ENCODE peak calls at places on chromosomes 2 and 18, in seven cellular contexts. L is gastrocnemius medialis, O is H1, B is A549, M is K562, J is ovary, Q is sigmoid colon. H is an unnamed sample.

GRCh38 chr2:48548871-48549270 is 18.9 kb downstream of the STON1 start:
- DNase-seq in B (no peak), Q (no peak), J (no peak), L (no peak), M (no peak), O (no peak), H (no peak)

GRCh38 chr2:54704688-54705605 is 18.5 kb upstream of the EML6 start:
- DNase-seq in L (no peak), O (no peak), M (no peak), J (no peak), Q (no peak), B (peak), H (no peak)

GRCh38 chr2:20190862-20191713 is 33.8 kb downstream of the SDC1 start:
- DNase-seq in J (no peak), O (peak), Q (no peak), L (no peak), M (no peak), B (peak), H (no peak)

GRCh38 chr2:193695367-193695766 is 1500.6 kb upstream of the TMEFF2 start:
- DNase-seq in B (no peak), J (no peak), O (no peak), Q (no peak), M (no peak), L (no peak), H (no peak)

GRCh38 chr18:38695559-38696270 is 1130.1 kb upstream of the CELF4 start:
- DNase-seq in O (no peak), Q (no peak), L (no peak), J (no peak), M (no peak), B (no peak), H (no peak)

GRCh38 chr2:143357956-143358355 is 228.7 kb downstream of the ARHGAP15 start:
- DNase-seq in J (no peak), B (no peak), M (no peak), L (peak), Q (no peak), O (no peak), H (peak)

GRCh38 chr2:185618630-185619029 is 120.0 kb upstream of the FSIP2 start:
- DNase-seq in O (no peak), J (no peak), B (no peak), M (no peak), L (no peak), Q (no peak), H (no peak)

GRCh38 chr2:60581461-60582282 is 28.2 kb upstream of the BCL11A start:
- DNase-seq in B (peak), L (peak), M (peak), O (peak), Q (peak), J (peak), H (peak)

GRCh38 chr18:64037812-64038414 is 68.0 kb downstream of the SERPINB8 start:
- DNase-seq in O (no peak), B (peak), J (no peak), Q (no peak), M (peak), L (no peak), H (no peak)

GRCh38 chr2:120520929-120521912 is 175.3 kb downstream of the INHBB start:
- DNase-seq in J (no peak), M (peak), L (peak), O (peak), Q (no peak), B (peak), H (peak)

GRCh38 chr2:95062716-95063400 is 37.4 kb downstream of the MAL start:
- DNase-seq in L (no peak), O (no peak), J (no peak), B (no peak), Q (peak), M (no peak), H (no peak)

DNA sequence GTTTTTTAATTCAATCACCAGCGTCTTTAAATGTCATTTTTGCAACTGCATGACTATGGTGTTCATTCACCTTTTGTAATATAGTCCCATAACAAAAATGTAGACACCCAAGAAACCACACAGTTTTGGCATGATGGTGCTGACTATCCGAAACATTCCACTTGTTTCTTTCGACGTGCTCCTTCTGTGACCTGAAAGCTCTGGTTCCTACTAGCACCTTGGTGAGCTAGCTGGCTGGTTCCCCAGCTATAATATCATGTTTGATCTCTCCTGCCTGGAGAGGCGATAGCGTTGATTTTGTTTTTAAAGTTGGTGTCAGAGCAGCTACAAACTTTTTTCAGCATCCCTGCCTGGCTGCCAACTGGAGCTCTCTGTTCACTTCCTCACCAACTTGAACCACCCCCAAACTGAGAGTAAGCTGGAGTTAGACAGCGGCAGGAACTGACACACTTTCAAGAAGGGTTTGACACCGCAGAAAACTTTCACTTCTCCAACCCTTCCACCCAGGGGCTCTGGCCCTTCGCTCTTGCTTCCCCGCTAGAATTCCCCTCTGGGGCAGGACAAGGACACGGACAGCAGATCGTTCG is 1.1 kb downstream of the ATAD2B start:
- DNase-seq in O (no peak), L (peak), B (no peak), M (peak), Q (peak), J (peak), H (peak)
- TF ChIP-seq POLR2A in O (no peak), L (peak), B (no peak), M (no peak), Q (peak), J (no peak), H (peak)

DNA sequence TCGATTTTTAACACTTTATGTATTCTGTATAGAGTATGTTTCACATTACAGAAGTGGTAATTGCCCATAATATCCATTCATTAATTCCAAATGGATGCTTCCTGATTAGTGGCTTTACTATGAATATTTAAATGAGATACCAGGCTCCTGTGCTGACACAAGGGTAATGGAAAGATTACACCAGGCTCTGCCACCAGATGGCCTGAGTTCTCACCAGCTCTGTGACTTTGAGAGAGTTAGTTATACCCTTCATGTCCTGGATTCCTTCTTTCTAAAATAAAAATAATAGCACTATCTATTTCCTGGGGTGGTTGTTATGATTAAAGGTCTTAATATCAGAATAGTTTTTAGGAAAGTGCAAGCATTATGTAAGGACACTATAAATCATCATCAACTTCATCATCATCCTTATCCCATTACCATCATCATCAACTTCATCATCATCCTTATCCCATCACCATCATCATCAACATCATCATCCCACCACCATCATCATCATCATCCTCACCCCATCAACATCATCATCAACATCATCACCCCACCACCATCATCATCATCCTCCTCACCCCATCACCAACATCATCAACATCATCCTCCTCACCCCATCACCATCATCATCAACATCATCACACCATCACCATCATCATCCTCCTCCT is 151.8 kb downstream of the DNER start:
- DNase-seq in O (no peak), L (no peak), M (no peak), B (no peak), Q (no peak), J (no peak), H (no peak)
- TF ChIP-seq CTCF in O (peak), L (no peak), M (no peak), B (no peak), Q (no peak), J (no peak), H (no peak)

DNA sequence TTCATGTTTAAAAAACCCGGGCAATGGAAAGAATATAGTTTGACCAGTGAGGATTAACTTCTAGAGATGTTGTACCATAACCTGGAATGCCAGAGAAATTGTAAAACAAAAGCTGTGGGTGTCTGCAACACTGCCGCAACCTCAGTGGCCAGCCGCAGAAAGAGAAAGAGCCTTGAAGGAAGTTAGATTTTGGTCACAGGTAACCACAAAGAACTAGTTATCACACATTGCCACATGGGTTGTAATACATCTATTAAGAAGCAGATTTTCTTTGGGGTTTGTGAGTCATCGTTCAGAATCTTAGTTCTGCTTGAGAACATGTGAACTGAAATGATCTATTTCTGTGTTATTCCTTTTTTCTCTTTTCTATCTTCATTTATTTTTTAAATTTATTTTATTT is 222.9 kb upstream of the AGAP1 start:
- DNase-seq in L (no peak), M (no peak), J (no peak), O (no peak), Q (no peak), B (no peak), H (no peak)
- TF ChIP-seq POLR2A in L (no peak), M (no peak), J (no peak), O (no peak), Q (no peak), B (no peak), H (no peak)

DNA sequence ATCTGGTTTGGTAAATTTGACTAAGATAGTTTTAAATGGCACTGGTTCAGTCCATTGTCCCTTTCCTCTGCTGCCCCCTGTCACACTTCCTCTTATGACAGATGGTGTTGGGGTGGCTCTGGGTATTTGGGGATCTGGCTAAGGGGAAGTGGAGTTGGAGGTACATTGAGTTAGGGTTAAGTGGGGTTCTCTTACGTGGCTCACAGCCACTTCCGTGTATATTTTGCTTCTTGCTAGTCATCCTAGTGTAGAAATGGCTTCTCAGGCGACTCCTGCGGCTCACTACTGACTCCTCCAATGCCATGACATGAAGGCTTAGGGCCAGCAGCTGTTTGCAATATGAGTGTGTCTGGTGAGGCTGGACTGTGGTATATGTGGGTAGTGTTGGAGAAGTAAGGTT is 187.0 kb downstream of the HAUS1 start:
- DNase-seq in B (no peak), L (no peak), J (no peak), O (no peak), M (no peak), Q (no peak), H (no peak)
- TF ChIP-seq CTCF in B (no peak), L (no peak), J (no peak), O (no peak), M (peak), Q (no peak), H (no peak)

GRCh38 chr2:240372051-240372450 is 63.4 kb upstream of the GPC1 start:
- DNase-seq in M (no peak), O (no peak), Q (no peak), J (no peak), B (no peak), L (no peak), H (no peak)

GRCh38 chr2:240376739-240377138 is 58.7 kb upstream of the GPC1 start:
- DNase-seq in M (no peak), O (no peak), B (no peak), Q (no peak), J (no peak), L (no peak), H (peak)

GRCh38 chr2:240373289-240373885 is 62.1 kb upstream of the GPC1 start:
- DNase-seq in M (no peak), J (no peak), L (no peak), O (no peak), Q (no peak), B (no peak), H (peak)

GRCh38 chr2:240375024-240375645 is 60.3 kb upstream of the GPC1 start:
- DNase-seq in Q (no peak), M (no peak), L (no peak), B (no peak), O (no peak), J (no peak), H (no peak)

DNA sequence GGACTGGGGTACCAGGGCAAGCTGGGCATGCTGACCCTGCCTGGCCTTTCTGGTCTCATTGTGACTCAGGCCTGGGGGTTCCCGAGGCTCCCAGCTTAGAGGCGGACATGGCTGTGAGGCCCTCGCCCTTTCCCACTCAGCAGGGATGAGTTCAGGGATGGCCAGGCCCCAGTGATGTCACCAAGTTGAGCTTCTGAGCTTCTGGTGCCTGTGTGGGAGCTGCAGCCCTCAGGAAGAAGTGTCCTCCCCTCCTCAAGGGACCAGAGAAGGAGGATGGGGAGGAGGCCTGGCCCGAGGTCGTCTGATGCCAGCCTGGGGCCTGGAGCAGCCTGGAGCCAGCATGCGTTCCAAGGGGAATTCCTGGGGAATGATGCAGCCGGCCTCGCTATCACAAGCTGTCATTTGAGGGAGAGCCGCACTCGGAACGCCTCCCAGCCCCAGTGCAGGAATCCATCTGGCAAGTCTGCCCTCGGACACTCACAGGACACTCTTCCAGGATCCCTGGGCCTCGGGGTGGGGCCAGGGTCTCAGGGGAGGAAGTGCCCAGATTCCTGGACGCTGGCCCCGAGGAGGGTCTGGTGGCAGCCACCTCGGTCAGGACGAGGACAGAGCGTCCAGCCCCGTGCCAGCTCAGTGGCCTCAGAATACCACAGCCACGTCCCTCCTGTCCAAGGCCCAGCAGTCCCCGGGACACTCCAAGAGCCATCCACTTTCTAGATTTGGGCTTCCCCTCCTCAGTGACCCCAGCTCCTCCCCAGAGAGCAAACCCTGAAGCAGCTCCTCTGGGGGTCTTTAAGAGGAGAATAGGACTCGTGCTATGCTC is 61.2 kb upstream of the GPC1 start:
- DNase-seq in B (peak), J (peak), O (no peak), M (no peak), L (peak), Q (peak), H (peak)
- TF ChIP-seq POLR2A in B (no peak), J (no peak), O (no peak), M (no peak), L (no peak), Q (no peak), H (no peak)

GRCh38 chr2:170123593-170123992 is 54.4 kb upstream of the MYO3B start:
- DNase-seq in L (no peak), J (no peak), Q (no peak), M (no peak), B (no peak), O (no peak), H (no peak)
- TF ChIP-seq CTCF in L (no peak), J (no peak), Q (no peak), M (no peak), B (no peak), O (peak), H (no peak)

DNA sequence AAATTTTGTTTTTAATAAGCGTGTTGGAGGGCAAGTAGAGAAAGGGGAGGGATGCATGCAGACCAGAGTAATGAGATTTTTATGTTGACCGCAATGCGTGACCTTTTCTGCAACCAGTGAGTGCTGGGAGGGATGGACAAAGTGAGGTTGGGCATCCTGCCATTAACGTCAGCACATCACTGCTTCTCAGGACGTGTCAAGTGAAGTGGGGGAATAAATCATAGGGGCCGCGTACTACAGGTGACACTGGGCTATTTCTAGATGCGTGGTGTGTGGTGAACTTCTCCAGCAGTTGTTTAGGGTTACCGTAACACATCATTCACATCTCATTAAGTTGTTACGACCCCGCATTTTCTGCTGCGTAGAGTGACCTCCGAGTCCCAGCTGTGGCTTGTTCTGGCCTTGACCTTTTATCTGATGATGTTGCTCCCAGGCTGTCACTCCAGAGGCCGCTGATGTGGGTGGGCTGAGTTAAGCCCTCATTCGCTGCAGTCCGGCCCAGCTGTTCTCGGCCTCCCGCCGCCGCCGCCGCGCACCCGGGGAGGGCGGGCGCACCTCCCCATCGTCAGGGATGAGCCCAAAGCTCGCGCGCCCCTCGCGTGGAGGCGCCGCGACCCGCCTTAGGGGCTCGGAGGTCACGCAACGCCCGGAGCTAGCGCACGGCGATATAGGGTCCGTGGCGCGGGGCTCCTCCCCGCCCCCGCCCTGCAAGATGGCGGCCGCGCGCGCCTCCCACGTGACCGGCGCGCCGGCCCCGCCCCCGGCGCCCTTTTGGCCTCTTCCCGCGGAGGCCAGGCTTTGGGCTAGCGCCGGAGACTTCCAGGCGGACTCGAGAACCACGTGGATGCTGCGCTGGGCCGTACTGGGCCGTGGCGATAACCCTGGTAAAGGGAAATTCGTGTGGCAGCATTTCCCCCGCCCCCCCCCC is 3.5 kb downstream of the ZCCHC2 start:
- DNase-seq in B (peak), L (peak), J (peak), M (peak), O (peak), Q (peak), H (peak)
- TF ChIP-seq POLR2A in B (peak), L (peak), J (peak), M (peak), O (peak), Q (no peak), H (peak)

GRCh38 chr2:62297642-62298010 is 101.7 kb downstream of the B3GNT2 start:
- DNase-seq in O (no peak), Q (no peak), M (peak), B (no peak), J (no peak), L (no peak), H (no peak)
- TF ChIP-seq CTCF in O (peak), Q (no peak), M (peak), B (peak), J (no peak), L (no peak), H (no peak)

H was measured in upper lobe of left lung.